ENCODE peak calls at places on chromosomes 3 and 15, in six cellular contexts. P is tibial artery, U is heart right ventricle, T is small intestine, C is HL-60, J is right cardiac atrium. G is an unnamed sample.

GRCh38 chr3:115627180-115628074 is 4.1 kb downstream of the GAP43 start:
- DNase-seq in C (no peak), P (no peak), U (no peak), T (no peak), J (no peak), G (no peak)

GRCh38 chr3:11610044-11610671 is 33.6 kb downstream of the VGLL4 start:
- DNase-seq in C (no peak), J (peak), T (peak), U (no peak), P (no peak), G (no peak)

GRCh38 chr3:158768881-158769518 is 32.9 kb upstream of the MFSD1 start:
- DNase-seq in T (peak), P (peak), C (no peak), U (peak), J (no peak), G (no peak)

GRCh38 chr15:78842519-78842918 is 30.2 kb upstream of the MORF4L1 start:
- DNase-seq in U (no peak), P (no peak), T (no peak), C (no peak), J (no peak), G (no peak)

GRCh38 chr3:128804017-128804816 is 75.2 kb upstream of the ACAD9 start:
- DNase-seq in T (peak), C (no peak), U (no peak), P (no peak), J (no peak), G (peak)

GRCh38 chr3:79253704-79254103 is 514.1 kb downstream of the ROBO1 start:
- DNase-seq in P (no peak), T (no peak), C (peak), U (no peak), J (no peak), G (no peak)

GRCh38 chr3:187130346-187131066 is 8.8 kb downstream of the RPL39L start:
- DNase-seq in P (no peak), U (no peak), T (peak), J (no peak), C (no peak), G (no peak)

GRCh38 chr3:128908951-128909350 is 29.5 kb downstream of the ACAD9 start:
- DNase-seq in T (no peak), C (no peak), P (no peak), U (no peak), J (no peak), G (no peak)

GRCh38 chr3:172315401-172316091 is 132.7 kb downstream of the GHSR start:
- DNase-seq in C (no peak), T (peak), P (no peak), J (no peak), U (peak), G (no peak)

GRCh38 chr3:134748698-134749097 is 46.4 kb upstream of the EPHB1 start:
- DNase-seq in U (no peak), J (no peak), P (no peak), C (no peak), T (no peak), G (no peak)

GRCh38 chr3:123080864-123081562 is 14.2 kb downstream of the PDIA5 start:
- DNase-seq in P (no peak), T (peak), C (no peak), J (peak), U (no peak), G (no peak)
- H3K27ac ChIP-seq in P (peak), T (peak), C (no peak), J (no peak), U (peak), G (no peak)

GRCh38 chr3:113531826-113532697 is at the start of gene SIDT1:
- DNase-seq in J (no peak), U (no peak), T (peak), P (no peak), C (no peak), G (peak)
- H3K27ac ChIP-seq in J (no peak), U (peak), T (peak), P (peak), C (no peak), G (peak)

GRCh38 chr15:85496146-85496545 is 115.7 kb downstream of the AKAP13 start:
- DNase-seq in P (no peak), C (no peak), U (no peak), J (no peak), T (peak), G (no peak)

GRCh38 chr15:85498471-85498870 is 118.1 kb downstream of the AKAP13 start:
- DNase-seq in T (no peak), J (no peak), C (no peak), P (no peak), U (no peak), G (no peak)

GRCh38 chr15:85495096-85495495 is 114.7 kb downstream of the AKAP13 start:
- DNase-seq in J (no peak), P (no peak), U (no peak), T (no peak), C (no peak), G (no peak)

GRCh38 chr15:85495542-85495941 is 115.1 kb downstream of the AKAP13 start:
- DNase-seq in J (no peak), T (no peak), P (no peak), C (no peak), U (no peak), G (no peak)

DNA sequence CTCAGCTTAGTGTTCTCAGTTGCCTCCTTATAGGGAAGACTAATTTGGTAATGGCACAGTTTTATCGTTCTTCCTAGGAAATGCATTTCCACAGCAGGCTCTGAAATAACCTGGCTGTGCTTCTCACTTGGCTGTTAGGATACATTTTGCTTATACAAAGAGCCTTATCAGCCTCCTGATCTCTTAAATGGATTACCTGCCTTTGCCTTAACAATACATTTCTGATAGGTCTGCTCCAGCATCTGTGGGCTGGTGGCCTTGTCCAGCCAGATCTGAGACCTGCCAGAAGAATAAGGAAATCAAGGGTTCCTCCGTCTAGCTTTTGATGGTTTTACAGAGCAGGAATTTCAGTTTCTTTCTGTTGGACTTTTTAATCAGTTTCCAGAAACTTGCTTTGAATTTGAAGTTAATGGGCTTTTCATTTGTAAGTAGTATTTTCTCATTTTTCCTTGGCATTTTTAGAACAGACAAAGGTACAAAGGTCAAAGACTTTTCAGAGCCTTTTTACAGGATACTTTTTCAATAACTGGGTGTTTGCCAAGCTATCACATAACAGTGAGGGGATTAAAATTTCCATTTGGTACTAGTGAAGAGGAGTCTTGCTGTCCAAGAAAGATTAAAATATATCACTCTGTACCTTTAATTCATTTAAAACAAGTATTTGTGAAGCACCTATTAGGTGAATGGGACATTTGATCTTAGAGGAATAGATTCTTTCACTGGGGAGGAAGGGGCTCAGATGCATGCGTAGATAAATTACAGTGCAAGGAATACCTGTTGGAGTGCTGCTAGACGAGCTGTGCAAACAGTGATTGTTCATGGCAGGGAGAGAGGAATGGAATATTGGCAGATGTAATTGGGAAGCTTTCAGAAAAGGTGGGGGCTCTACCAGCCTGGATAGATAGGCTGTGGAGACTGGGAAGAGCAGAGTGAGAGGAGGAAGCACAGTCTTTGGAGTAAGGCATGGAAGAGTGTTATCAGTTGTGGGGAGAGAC is 116.4 kb downstream of the AKAP13 start:
- DNase-seq in P (no peak), T (no peak), U (no peak), J (no peak), C (no peak), G (no peak)
- H3K27ac ChIP-seq in P (no peak), T (no peak), U (peak), J (peak), C (no peak), G (no peak)

DNA sequence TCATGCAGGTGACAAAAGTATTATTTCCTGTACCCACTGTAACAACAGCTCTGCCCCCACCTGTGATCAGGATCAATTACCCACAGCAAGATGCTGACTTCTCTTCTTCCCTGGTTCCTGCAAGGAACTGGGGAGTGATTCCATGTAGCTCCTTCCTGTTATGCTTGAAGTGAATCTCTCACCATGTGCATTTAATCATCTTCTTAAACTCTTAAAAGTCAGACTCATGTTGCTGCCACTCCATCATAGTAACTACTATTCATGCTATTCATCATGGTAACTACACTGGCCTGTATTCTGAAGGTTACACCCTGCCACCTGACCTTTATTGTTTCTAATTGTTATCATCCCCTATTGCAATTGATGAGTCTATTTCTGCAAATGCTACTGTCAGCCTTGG is 89.4 kb downstream of the SUCNR1 start:
- DNase-seq in T (no peak), U (no peak), P (no peak), J (no peak), C (no peak), G (no peak)
- H3K27ac ChIP-seq in T (no peak), U (no peak), P (no peak), J (no peak), C (no peak), G (no peak)

GRCh38 chr15:68930268-68931022 is at the start of gene SPESP1:
- DNase-seq in T (peak), J (peak), U (peak), P (peak), C (no peak), G (peak)
- H3K27ac ChIP-seq in T (no peak), J (no peak), U (no peak), P (peak), C (no peak), G (no peak)

DNA sequence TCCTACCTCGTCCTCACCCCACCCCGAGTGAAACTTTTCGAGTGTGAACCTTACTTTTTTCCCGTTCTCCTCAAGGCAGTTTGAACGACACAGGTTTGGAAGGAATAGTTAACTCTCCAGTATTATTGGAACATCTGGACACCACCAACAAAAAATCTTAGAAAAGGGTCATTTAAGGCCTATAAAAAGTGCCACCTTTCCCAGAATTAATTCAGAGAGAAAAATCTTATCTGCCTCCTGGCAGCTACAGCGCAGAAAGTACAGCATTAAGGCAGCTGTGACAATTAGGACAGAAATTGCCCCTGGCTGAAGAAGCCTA is 1.1 kb downstream of the ATP11B start:
- DNase-seq in C (no peak), T (no peak), P (no peak), U (no peak), J (no peak), G (no peak)
- H3K27ac ChIP-seq in C (peak), T (peak), P (peak), U (peak), J (peak), G (peak)

G was measured in CD4-positive, alpha-beta T cell.